ENCODE peak calls at places on chromosomes 4 and X, in eight cellular contexts. X is SK-N-SH, T is endothelial cell of umbilical vein, G is adipocyte, M is K562, F is H9, P is NT2/D1, Z is Karpas-422. H is an unnamed sample.

GRCh38 chr4:57404463-57404862 is 294.3 kb upstream of the IGFBP7 start:
- DNase-seq in X (no peak), P (no peak), F (no peak), T (no peak), Z (no peak), G (no peak), M (no peak), H (no peak)

GRCh38 chrX:115289465-115289864 is at the start of gene LUZP4:
- DNase-seq in M (peak; percentile 3), T (no peak), X (no peak), F (no peak), P (no peak), G (no peak), Z (no peak), H (no peak)

GRCh38 chr4:167218022-167218608 is 16.2 kb downstream of the SPOCK3 start:
- DNase-seq in P (no peak), T (no peak), M (no peak), F (no peak), Z (no peak), X (no peak), G (no peak), H (no peak)

GRCh38 chr4:76950846-76951321 is 1.3 kb downstream of the SEPTIN11 start:
- DNase-seq in G (no peak), M (peak; percentile 38), P (no peak), Z (peak; percentile 59), F (peak; percentile 51), X (peak; percentile 35), T (peak; percentile 48), H (peak; percentile 74)

GRCh38 chrX:78708171-78708570 is 39.3 kb upstream of the LPAR4 start:
- DNase-seq in Z (no peak), P (peak; percentile 32), G (peak; percentile 39), T (peak; percentile 33), F (peak; percentile 46), X (peak; percentile 1), M (peak; percentile 0), H (no peak)

GRCh38 chr4:151408630-151409469 is at the start of gene FHIP1A:
- DNase-seq in M (peak; percentile 91), Z (peak; percentile 77), P (peak; percentile 74), G (peak; percentile 85), F (peak; percentile 94), T (peak; percentile 77), X (peak; percentile 86), H (peak; percentile 96)

GRCh38 chrX:148020329-148020728 is 39.2 kb downstream of the FMR1NB start:
- DNase-seq in Z (no peak), T (no peak), G (no peak), P (no peak), X (no peak), M (peak; percentile 26), F (no peak), H (no peak)

GRCh38 chrX:46649421-46650260 is 76.1 kb downstream of the CHST7 start:
- DNase-seq in P (peak; percentile 80), T (peak; percentile 56), F (peak; percentile 69), G (peak; percentile 31), Z (no peak), X (peak; percentile 52), M (no peak), H (no peak)

GRCh38 chr4:128660361-128660964 is 149.0 kb upstream of the JADE1 start:
- DNase-seq in F (no peak), M (no peak), X (no peak), P (no peak), G (peak; percentile 80), Z (no peak), T (no peak), H (no peak)

GRCh38 chr4:88341227-88342192 is 37.1 kb upstream of the HERC6 start:
- DNase-seq in Z (no peak), G (peak; percentile 77), T (peak; percentile 91), M (no peak), P (no peak), X (no peak), F (no peak), H (no peak)

GRCh38 chrX:102658551-102658950 is 7.3 kb downstream of the GPRASP1 start:
- DNase-seq in P (no peak), M (no peak), T (no peak), Z (no peak), X (no peak), F (no peak), G (peak; percentile 24), H (no peak)

GRCh38 chrX:48490661-48491060 is 14.7 kb downstream of the FTSJ1 start:
- DNase-seq in Z (no peak), T (no peak), F (no peak), G (no peak), X (no peak), M (no peak), P (no peak), H (peak; percentile 9)

GRCh38 chr4:17186916-17187315 is 288.5 kb upstream of the LDB2 start:
- DNase-seq in F (no peak), Z (no peak), X (no peak), G (no peak), T (no peak), M (no peak), P (no peak), H (no peak)

GRCh38 chr4:113849771-113850170 is 88.2 kb upstream of the CAMK2D start:
- DNase-seq in X (peak; percentile 1), T (peak; percentile 28), P (no peak), Z (no peak), F (no peak), M (no peak), G (no peak), H (peak; percentile 49)

GRCh38 chr4:86688026-86688425 is 93.9 kb downstream of the PTPN13 start:
- DNase-seq in G (no peak), P (no peak), T (no peak), Z (no peak), F (no peak), X (no peak), M (no peak), H (no peak)

GRCh38 chr4:118206627-118207026 is 146.2 kb downstream of the PRSS12 start:
- DNase-seq in G (peak; percentile 44), Z (no peak), F (no peak), M (no peak), T (no peak), X (no peak), P (no peak), H (no peak)

GRCh38 chrX:132086717-132087116 is 41.1 kb downstream of the FRMD7 start:
- DNase-seq in F (no peak), G (peak; percentile 34), Z (no peak), P (no peak), X (no peak), M (no peak), T (peak; percentile 47), H (no peak)

DNA sequence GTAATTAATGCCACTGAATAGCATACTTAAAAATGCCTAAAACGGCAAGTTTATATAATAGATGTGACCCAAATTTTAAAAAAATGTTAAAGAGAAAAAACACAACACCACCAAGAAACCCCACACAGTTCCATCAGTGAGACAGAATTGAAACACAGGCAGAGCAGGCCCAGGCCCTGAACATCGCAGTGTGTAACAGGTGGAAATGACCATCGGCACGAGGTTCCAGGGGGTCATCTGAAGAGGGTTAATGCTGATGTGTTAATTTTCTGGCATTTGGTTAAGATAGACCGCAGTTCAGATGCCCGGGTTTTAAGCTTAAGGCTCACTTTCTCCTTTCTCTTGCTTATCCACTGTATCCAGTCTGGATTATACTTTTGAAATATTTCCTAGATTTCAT is 66.8 kb downstream of the ANAPC4 start:
- DNase-seq in X (no peak), M (no peak), F (no peak), Z (no peak), P (no peak), G (no peak), T (no peak), H (no peak)
- H3K9ac ChIP-seq in X (no peak overlapping the region), M (no peak overlapping the region), F (no peak overlapping the region), Z (no peak overlapping the region), P (no peak overlapping the region), G (no peak overlapping the region), T (no peak overlapping the region), H (no peak overlapping the region)

DNA sequence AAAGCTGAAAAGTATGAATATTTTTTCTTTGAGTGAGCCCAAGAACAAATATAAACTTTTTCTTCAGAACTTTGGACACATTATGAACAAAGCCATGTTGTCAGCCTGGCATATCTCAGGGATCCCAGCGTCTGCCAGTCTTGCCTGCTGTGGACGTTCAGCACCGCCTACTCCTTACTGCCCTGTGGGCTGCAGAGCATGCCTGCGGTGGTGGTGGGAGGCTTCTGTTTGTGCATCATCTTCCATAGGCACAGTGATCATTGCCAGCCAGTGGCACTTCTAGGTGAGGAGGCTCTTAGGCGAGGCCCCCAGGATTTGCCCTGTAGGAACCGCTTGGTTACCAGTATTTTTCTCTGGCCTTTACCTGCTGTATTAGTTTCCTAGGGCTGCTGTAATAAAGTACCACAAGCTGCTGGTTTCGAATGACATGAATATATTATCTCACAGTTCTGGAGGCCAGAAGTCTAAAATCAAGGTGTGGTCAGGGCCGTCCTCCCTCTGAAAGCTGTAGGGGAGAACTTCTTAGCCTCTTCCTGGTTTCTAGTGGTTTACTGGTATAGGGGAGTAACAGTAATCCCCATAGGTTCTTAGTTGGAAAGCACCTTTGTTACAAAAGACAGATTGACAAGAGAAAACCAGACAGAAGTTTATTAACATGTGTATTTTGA is 15.4 kb downstream of the ANXA3 start:
- DNase-seq in T (no peak), G (no peak), M (peak; percentile 26), P (no peak), F (no peak), X (no peak), Z (no peak), H (no peak)
- H3K9ac ChIP-seq in T (no peak overlapping the region), G (no peak overlapping the region), M (no peak overlapping the region), P (no peak overlapping the region), F (no peak overlapping the region), X (no peak overlapping the region), Z (no peak overlapping the region), H (no peak overlapping the region)

GRCh38 chr4:3388461-3389185 is 53.1 kb upstream of the HGFAC start:
- DNase-seq in F (no peak), P (no peak), M (no peak), G (peak; percentile 88), T (peak; percentile 35), Z (peak; percentile 44), X (peak; percentile 39), H (no peak)
- H3K9ac ChIP-seq in F (no peak overlapping the region), P (peak overlapping the region; percentile 59), M (no peak overlapping the region), G (peak overlapping the region; percentile 85), T (peak overlapping the region; percentile 38), Z (no peak overlapping the region), X (no peak overlapping the region), H (peak overlapping the region; percentile 4)

GRCh38 chrX:30979271-30979670 is 90.2 kb upstream of the TAB3 start:
- DNase-seq in P (no peak), X (no peak), T (no peak), Z (no peak), G (no peak), F (no peak), M (no peak), H (no peak)

GRCh38 chrX:30973784-30974427 is 84.9 kb upstream of the TAB3 start:
- DNase-seq in P (no peak), G (no peak), F (no peak), M (peak; percentile 19), Z (no peak), T (no peak), X (no peak), H (no peak)

GRCh38 chrX:30971761-30972603 is 82.9 kb upstream of the TAB3 start:
- DNase-seq in F (peak; percentile 42), M (peak; percentile 51), P (peak; percentile 22), T (peak; percentile 23), X (peak; percentile 60), Z (peak; percentile 62), G (peak; percentile 63), H (no peak)

DNA sequence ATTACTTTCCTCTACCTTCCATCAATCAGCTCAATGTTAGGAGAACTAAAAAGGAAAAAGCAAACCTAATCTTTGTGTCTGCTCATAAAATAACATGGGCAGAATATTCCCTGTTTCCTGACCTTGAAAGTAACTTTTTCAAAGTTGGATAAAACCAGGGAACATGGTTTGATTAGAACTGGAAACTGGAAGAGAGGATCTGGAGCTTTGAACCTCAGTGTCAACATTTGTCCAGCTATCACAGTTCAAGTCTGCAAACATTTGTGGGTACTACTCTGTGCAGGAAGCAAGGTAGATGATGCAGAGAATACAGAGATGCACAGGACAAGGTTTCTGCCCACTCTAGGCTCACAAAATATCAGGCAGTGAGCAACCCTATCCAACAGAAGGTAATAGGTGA is 86.4 kb upstream of the TAB3 start:
- DNase-seq in G (no peak), P (no peak), Z (no peak), F (no peak), X (no peak), T (no peak), M (no peak), H (no peak)
- H3K9ac ChIP-seq in G (no peak overlapping the region), P (no peak overlapping the region), Z (no peak overlapping the region), F (no peak overlapping the region), X (no peak overlapping the region), T (no peak overlapping the region), M (no peak overlapping the region), H (no peak overlapping the region)